ENCODE peak calls at places on chromosomes 2 and 18, in four cellular contexts. One of them, this sample, is unnamed.

GRCh38 chr2:159093496-159093895 is 125.1 kb downstream of the TANC1 start:
- DNase-seq in HCT116: no peak
- DNase-seq in neural progenitor cell: no peak
- DNase-seq in SK-N-SH: no peak
- DNase-seq in this sample: no peak

GRCh38 chr2:203072371-203072770 is 57.7 kb downstream of the NBEAL1 start:
- DNase-seq in SK-N-SH: no peak
- DNase-seq in HCT116: no peak
- DNase-seq in neural progenitor cell: no peak
- DNase-seq in this sample: no peak

GRCh38 chr2:85867121-85867520 is 21.7 kb downstream of the ST3GAL5 start:
- DNase-seq in HCT116: no peak
- DNase-seq in SK-N-SH: no peak
- DNase-seq in neural progenitor cell: no peak
- DNase-seq in this sample: no peak

GRCh38 chr2:42124051-42124813 is 44.9 kb upstream of the EML4 start:
- DNase-seq in HCT116: no peak
- DNase-seq in SK-N-SH: no peak
- DNase-seq in neural progenitor cell: no peak
- DNase-seq in this sample: no peak

GRCh38 chr18:2889761-2890192 is 43.0 kb downstream of the EMILIN2 start:
- DNase-seq in SK-N-SH: no peak
- DNase-seq in HCT116: no peak
- DNase-seq in neural progenitor cell: no peak
- DNase-seq in this sample: no peak

GRCh38 chr2:8028981-8029380 is 652.9 kb upstream of the ID2 start:
- DNase-seq in neural progenitor cell: no peak
- DNase-seq in HCT116: no peak
- DNase-seq in SK-N-SH: no peak
- DNase-seq in this sample: no peak

GRCh38 chr2:112242384-112242783 is 12.5 kb downstream of the ZC3H8 start:
- DNase-seq in SK-N-SH: no peak
- DNase-seq in HCT116: no peak
- DNase-seq in neural progenitor cell: no peak
- DNase-seq in this sample: no peak

GRCh38 chr2:71801969-71802368 is 345.7 kb downstream of the CYP26B1 start:
- DNase-seq in neural progenitor cell: peak; percentile 75
- DNase-seq in SK-N-SH: peak; percentile 51
- DNase-seq in HCT116: peak; percentile 27
- DNase-seq in this sample: peak; percentile 70

GRCh38 chr2:127047054-127047453 is 59.9 kb downstream of the BIN1 start:
- DNase-seq in SK-N-SH: peak; percentile 22
- DNase-seq in HCT116: no peak
- DNase-seq in neural progenitor cell: no peak
- DNase-seq in this sample: no peak

GRCh38 chr2:179558010-179558911 is 293.6 kb upstream of the SESTD1 start:
- DNase-seq in SK-N-SH: peak; percentile 2
- DNase-seq in neural progenitor cell: peak; percentile 6
- DNase-seq in HCT116: no peak
- DNase-seq in this sample: no peak

GRCh38 chr2:214808961-214809750 is at the start of gene BARD1:
- DNase-seq in HCT116: peak; percentile 16
- DNase-seq in SK-N-SH: peak; percentile 51
- DNase-seq in neural progenitor cell: peak; percentile 70
- DNase-seq in this sample: peak; percentile 56

GRCh38 chr2:241308267-241308666 is 7.2 kb downstream of the HDLBP start:
- DNase-seq in neural progenitor cell: no peak
- DNase-seq in SK-N-SH: no peak
- DNase-seq in HCT116: no peak
- DNase-seq in this sample: no peak

GRCh38 chr2:230794472-230794871 is 70.3 kb upstream of the ITM2C start:
- DNase-seq in neural progenitor cell: no peak
- DNase-seq in HCT116: no peak
- DNase-seq in SK-N-SH: no peak
- DNase-seq in this sample: peak; percentile 43

GRCh38 chr2:220466251-220466691 is 838.8 kb downstream of the SLC4A3 start:
- DNase-seq in neural progenitor cell: no peak
- DNase-seq in SK-N-SH: no peak
- DNase-seq in HCT116: no peak
- DNase-seq in this sample: no peak

GRCh38 chr2:96241901-96242611 is 23.7 kb downstream of the TMEM127 start:
- DNase-seq in neural progenitor cell: no peak
- DNase-seq in SK-N-SH: no peak
- DNase-seq in HCT116: no peak
- DNase-seq in this sample: peak; percentile 67

GRCh38 chr2:43269706-43270105 is 43.3 kb upstream of the ZFP36L2 start:
- DNase-seq in neural progenitor cell: no peak
- DNase-seq in HCT116: no peak
- DNase-seq in SK-N-SH: no peak
- DNase-seq in this sample: no peak

GRCh38 chr18:52716926-52717325 is 376.9 kb downstream of the DCC start:
- DNase-seq in SK-N-SH: peak; percentile 8
- DNase-seq in HCT116: no peak
- DNase-seq in neural progenitor cell: peak; percentile 8
- DNase-seq in this sample: peak; percentile 36

GRCh38 chr2:71933467-71934319 is 214.0 kb downstream of the CYP26B1 start:
- DNase-seq in neural progenitor cell: no peak
- DNase-seq in SK-N-SH: peak; percentile 6
- DNase-seq in HCT116: peak; percentile 28
- DNase-seq in this sample: peak; percentile 39

GRCh38 chr2:136246086-136246669 is 128.2 kb upstream of the CXCR4 start:
- DNase-seq in SK-N-SH: peak; percentile 21
- DNase-seq in HCT116: peak; percentile 53
- DNase-seq in neural progenitor cell: peak; percentile 26
- DNase-seq in this sample: no peak

GRCh38 chr2:220915087-220915486 is 657.0 kb downstream of the EPHA4 start:
- DNase-seq in SK-N-SH: no peak
- DNase-seq in HCT116: no peak
- DNase-seq in neural progenitor cell: no peak
- DNase-seq in this sample: no peak

GRCh38 chr2:218894168-218895157 is 13.8 kb downstream of the WNT10A start:
- DNase-seq in HCT116: no peak
- DNase-seq in neural progenitor cell: no peak
- DNase-seq in SK-N-SH: peak; percentile 37
- DNase-seq in this sample: peak; percentile 77

GRCh38 chr2:56198936-56199335 is 15.1 kb downstream of the CCDC85A start:
- DNase-seq in neural progenitor cell: no peak
- DNase-seq in SK-N-SH: no peak
- DNase-seq in HCT116: no peak
- DNase-seq in this sample: no peak

GRCh38 chr2:157874997-157875719 is 972 bp downstream of the ACVR1 start:
- DNase-seq in SK-N-SH: peak; percentile 38
- DNase-seq in neural progenitor cell: peak; percentile 72
- DNase-seq in HCT116: no peak
- DNase-seq in this sample: peak; percentile 66

GRCh38 chr2:238220274-238220891 is 16.9 kb upstream of the ILKAP start:
- DNase-seq in HCT116: no peak
- DNase-seq in SK-N-SH: no peak
- DNase-seq in neural progenitor cell: no peak
- DNase-seq in this sample: no peak

GRCh38 chr2:217954469-217954868 is 48.3 kb downstream of the TNS1 start:
- DNase-seq in HCT116: no peak
- DNase-seq in SK-N-SH: no peak
- DNase-seq in neural progenitor cell: no peak
- DNase-seq in this sample: no peak

GRCh38 chr2:4628931-4629565 is 925.7 kb downstream of the DCDC2C start:
- DNase-seq in SK-N-SH: no peak
- DNase-seq in HCT116: no peak
- DNase-seq in neural progenitor cell: peak; percentile 18
- DNase-seq in this sample: no peak

GRCh38 chr2:215507126-215507525 is 71.3 kb upstream of the FN1 start:
- DNase-seq in neural progenitor cell: no peak
- DNase-seq in SK-N-SH: no peak
- DNase-seq in HCT116: no peak
- DNase-seq in this sample: no peak

GRCh38 chr2:105712981-105713596 is 31.6 kb upstream of the NCK2 start:
- DNase-seq in SK-N-SH: no peak
- DNase-seq in HCT116: no peak
- DNase-seq in neural progenitor cell: no peak
- DNase-seq in this sample: peak; percentile 80

DNA sequence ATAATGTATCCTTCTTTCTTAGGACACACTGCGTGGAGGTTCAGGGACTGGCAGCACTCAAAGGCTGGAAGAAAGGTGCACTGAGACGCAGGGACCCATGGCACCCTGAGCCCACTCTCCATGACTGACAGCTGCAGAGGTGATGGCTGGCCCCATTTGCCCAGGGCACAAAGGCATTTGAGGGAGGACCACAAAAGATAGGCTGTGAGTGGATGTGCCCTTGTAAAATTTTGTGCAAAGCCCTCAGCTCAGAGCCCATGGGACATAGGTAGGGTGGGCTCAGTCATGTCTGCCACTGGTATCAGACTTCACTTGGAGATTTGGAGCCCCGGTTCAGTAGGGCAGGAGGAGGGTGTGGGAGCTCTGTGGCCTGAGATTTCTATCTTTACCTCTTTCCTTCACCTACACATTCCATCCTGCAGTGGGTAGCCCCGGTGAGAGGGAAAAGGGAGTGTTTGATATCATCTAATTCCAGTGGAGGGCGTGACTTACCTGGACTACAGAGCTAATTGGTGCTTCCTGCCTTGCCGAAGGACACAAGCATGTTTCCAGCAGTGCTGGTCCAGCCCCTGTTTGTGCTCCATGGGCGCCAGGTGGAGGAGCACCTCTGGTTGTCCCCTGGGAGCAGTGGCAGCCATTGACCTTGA is 312.2 kb downstream of the EN1 start:
- DNase-seq in HCT116: no peak
- DNase-seq in SK-N-SH: no peak
- DNase-seq in neural progenitor cell: no peak
- DNase-seq in this sample: peak; percentile 12
- TF ChIP-seq CTCF in HCT116: no peak
- TF ChIP-seq CTCF in SK-N-SH: no peak
- TF ChIP-seq CTCF in neural progenitor cell: no peak
- TF ChIP-seq CTCF in this sample: no peak

GRCh38 chr2:122072666-122073065 is 317.2 kb downstream of the TSN start:
- DNase-seq in neural progenitor cell: no peak
- DNase-seq in SK-N-SH: no peak
- DNase-seq in HCT116: no peak
- DNase-seq in this sample: no peak
- H3K9ac ChIP-seq in neural progenitor cell: no peak overlapping the region
- H3K9ac ChIP-seq in SK-N-SH: no peak overlapping the region
- H3K9ac ChIP-seq in HCT116: no peak overlapping the region
- H3K9ac ChIP-seq in this sample: no peak overlapping the region

DNA sequence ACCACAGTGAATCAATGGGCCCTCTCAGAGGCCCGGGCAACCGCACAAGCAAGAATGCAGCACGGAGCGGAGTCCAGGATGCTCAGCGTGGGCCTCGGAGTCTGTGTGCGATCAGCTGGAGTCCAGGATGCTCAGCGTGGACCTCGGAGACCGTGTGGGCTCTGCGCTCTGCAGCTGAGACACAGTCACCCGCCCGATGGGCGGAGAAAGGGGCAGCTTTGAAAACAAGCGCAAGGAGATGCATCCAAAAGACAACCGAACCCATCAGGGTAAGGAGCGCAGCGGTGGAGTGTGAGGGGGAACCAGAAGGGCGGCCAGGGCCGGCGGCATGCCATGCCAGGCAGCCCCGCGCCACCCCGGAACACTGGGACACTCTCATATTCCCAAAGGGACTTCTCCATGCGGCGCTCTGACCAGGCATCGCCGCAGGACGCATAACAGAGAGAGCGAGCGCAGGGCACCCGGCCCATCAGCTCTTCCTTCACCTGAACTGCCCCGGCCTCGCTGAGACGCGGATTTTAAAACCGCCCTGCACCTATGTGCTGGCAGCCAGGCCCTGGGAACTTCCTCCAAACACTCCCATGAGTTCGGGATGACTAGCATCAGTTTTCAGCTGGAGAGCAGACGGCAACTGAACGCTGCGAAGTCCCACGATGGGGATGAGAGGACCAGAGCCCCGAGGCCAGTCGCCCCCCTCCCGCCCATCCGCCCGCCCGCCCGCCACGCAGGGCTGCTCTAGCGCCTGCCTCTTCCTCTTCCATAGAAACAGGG is 44.7 kb downstream of the MC5R start:
- DNase-seq in HCT116: no peak
- DNase-seq in neural progenitor cell: peak; percentile 43
- DNase-seq in SK-N-SH: no peak
- DNase-seq in this sample: no peak
- TF ChIP-seq EZH2phosphoT487 in HCT116: no peak
- TF ChIP-seq EZH2phosphoT487 in neural progenitor cell: no peak
- TF ChIP-seq EZH2phosphoT487 in SK-N-SH: no peak
- TF ChIP-seq EZH2phosphoT487 in this sample: no peak

GRCh38 chr18:79320216-79320615 is 75.5 kb upstream of the NFATC1 start:
- DNase-seq in neural progenitor cell: peak; percentile 6
- DNase-seq in HCT116: no peak
- DNase-seq in SK-N-SH: no peak
- DNase-seq in this sample: no peak

GRCh38 chr18:79315589-79315988 is 80.1 kb upstream of the NFATC1 start:
- DNase-seq in HCT116: no peak
- DNase-seq in SK-N-SH: no peak
- DNase-seq in neural progenitor cell: no peak
- DNase-seq in this sample: no peak

GRCh38 chr18:79321625-79322024 is 74.1 kb upstream of the NFATC1 start:
- DNase-seq in SK-N-SH: no peak
- DNase-seq in neural progenitor cell: no peak
- DNase-seq in HCT116: no peak
- DNase-seq in this sample: no peak

GRCh38 chr18:79318142-79318673 is 77.5 kb upstream of the NFATC1 start:
- DNase-seq in HCT116: no peak
- DNase-seq in neural progenitor cell: no peak
- DNase-seq in SK-N-SH: no peak
- DNase-seq in this sample: no peak

DNA sequence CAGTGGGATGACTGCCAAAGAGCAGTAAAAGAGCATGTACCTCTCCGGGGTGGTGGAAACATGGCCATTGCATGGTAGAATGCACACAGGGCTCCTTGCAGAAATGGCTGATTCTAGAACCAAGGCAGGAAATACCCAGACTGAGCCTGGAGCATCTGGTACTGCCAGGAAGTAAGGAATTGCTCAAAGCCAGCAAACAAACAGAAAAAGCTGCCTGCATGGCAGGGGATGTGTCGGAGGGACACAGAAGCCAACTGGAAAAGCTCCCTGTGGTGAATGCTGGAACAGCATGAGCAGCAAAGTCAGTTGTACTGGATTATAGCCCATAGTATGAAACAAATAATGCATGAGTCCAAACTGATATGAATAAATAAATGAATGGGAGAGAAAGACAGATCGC is 78.0 kb upstream of the NFATC1 start:
- DNase-seq in SK-N-SH: no peak
- DNase-seq in HCT116: no peak
- DNase-seq in neural progenitor cell: no peak
- DNase-seq in this sample: peak; percentile 17
- TF ChIP-seq CTCF in SK-N-SH: no peak
- TF ChIP-seq CTCF in HCT116: no peak
- TF ChIP-seq CTCF in neural progenitor cell: no peak
- TF ChIP-seq CTCF in this sample: no peak

GRCh38 chr2:181163139-181163538 is 182.7 kb downstream of the UBE2E3 start:
- DNase-seq in SK-N-SH: no peak
- DNase-seq in HCT116: no peak
- DNase-seq in neural progenitor cell: no peak
- DNase-seq in this sample: no peak
- H3K9ac ChIP-seq in SK-N-SH: no peak overlapping the region
- H3K9ac ChIP-seq in HCT116: no peak overlapping the region
- H3K9ac ChIP-seq in neural progenitor cell: no peak overlapping the region
- H3K9ac ChIP-seq in this sample: no peak overlapping the region

This sample was measured in PC-3.